ENCODE peak calls at places on chromosomes 3 and 15, in seven cellular contexts. S, G, M, F, D, J and B are unnamed samples.

GRCh38 chr15:88897456-88898194 is 2.3 kb upstream of the HAPLN3 start:
- DNase-seq in S (peak; percentile 89), G (no peak), M (peak; percentile 79), F (peak; percentile 95), D (peak; percentile 91), J (peak; percentile 91), B (peak; percentile 80)

GRCh38 chr3:5019411-5020261 is 40.4 kb downstream of the BHLHE40 start:
- DNase-seq in S (no peak), G (no peak), M (no peak), F (no peak), D (no peak), J (peak; percentile 60), B (no peak)

GRCh38 chr3:52218953-52219650 is 6.3 kb downstream of the TLR9 start:
- DNase-seq in S (peak; percentile 73), G (no peak), M (peak; percentile 54), F (peak; percentile 39), D (no peak), J (peak; percentile 79), B (no peak)

GRCh38 chr15:88118035-88118434 is 138.5 kb downstream of the NTRK3 start:
- DNase-seq in S (no peak), G (no peak), M (no peak), F (no peak), D (no peak), J (no peak), B (no peak)

GRCh38 chr15:36469567-36469966 is 109.9 kb upstream of the CDIN1 start:
- DNase-seq in S (no peak), G (peak; percentile 38), M (peak; percentile 29), F (no peak), D (no peak), J (no peak), B (no peak)

GRCh38 chr3:77411990-77412389 is 372.1 kb downstream of the ROBO2 start:
- DNase-seq in S (no peak), G (no peak), M (no peak), F (no peak), D (no peak), J (no peak), B (no peak)

GRCh38 chr3:123028233-123028828 is 768 bp upstream of the SEMA5B start:
- DNase-seq in S (no peak), G (peak; percentile 52), M (peak; percentile 81), F (peak; percentile 55), D (peak; percentile 46), J (no peak), B (no peak)

GRCh38 chr3:170740726-170741591 is 129.0 kb downstream of the RPL22L1 start:
- DNase-seq in S (no peak), G (no peak), M (peak; percentile 79), F (peak; percentile 70), D (peak; percentile 46), J (no peak), B (no peak)

GRCh38 chr15:99733268-99734039 is at the start of gene LYSMD4:
- DNase-seq in S (peak; percentile 99), G (peak; percentile 66), M (peak; percentile 93), F (peak; percentile 99), D (peak; percentile 98), J (peak; percentile 100), B (peak; percentile 97)

GRCh38 chr3:175988401-175988800 is 1129.3 kb downstream of the NAALADL2 start:
- DNase-seq in S (no peak), G (no peak), M (peak; percentile 0), F (no peak), D (no peak), J (no peak), B (no peak)

GRCh38 chr3:129577356-129577755 is 29.1 kb downstream of the PLXND1 start:
- DNase-seq in S (no peak), G (no peak), M (no peak), F (no peak), D (peak; percentile 89), J (no peak), B (no peak)

GRCh38 chr3:152728346-152728980 is 106.5 kb upstream of the P2RY1 start:
- DNase-seq in S (no peak), G (peak; percentile 1), M (no peak), F (no peak), D (no peak), J (no peak), B (no peak)

GRCh38 chr3:32420138-32420981 is 28.7 kb downstream of the CMTM7 start:
- DNase-seq in S (no peak), G (no peak), M (peak; percentile 48), F (no peak), D (no peak), J (no peak), B (peak; percentile 48)
- TF ChIP-seq CTCF in S (no peak), G (peak; percentile 20), M (peak; percentile 20), F (no peak), D (no peak), J (no peak), B (peak; percentile 36)

GRCh38 chr15:66615846-66616245 is 50.0 kb upstream of the LCTL start:
- DNase-seq in S (no peak), G (no peak), M (no peak), F (no peak), D (no peak), J (no peak), B (no peak)
- TF ChIP-seq CTCF in S (no peak), G (no peak), M (no peak), F (no peak), D (no peak), J (no peak), B (no peak)

DNA sequence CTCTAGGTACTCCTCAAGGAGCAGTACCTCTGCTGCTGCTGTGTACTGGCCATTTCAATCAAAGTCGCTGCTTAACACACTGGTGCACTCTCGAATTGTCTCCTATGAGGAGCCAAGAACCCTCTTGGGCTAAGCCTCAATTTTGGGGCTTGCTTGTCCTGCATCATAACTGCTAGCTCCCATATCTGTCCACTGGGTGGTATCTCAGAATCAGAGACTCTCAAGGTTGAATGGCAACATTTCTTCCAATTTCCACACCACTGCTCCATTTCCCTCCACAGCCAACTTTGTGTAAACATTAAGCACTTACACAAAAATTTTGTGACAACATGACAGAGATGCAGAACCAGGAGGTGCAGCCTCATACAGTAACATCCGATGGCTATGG is 82.4 kb downstream of the XXYLT1 start:
- DNase-seq in S (no peak), G (no peak), M (peak; percentile 31), F (no peak), D (no peak), J (no peak), B (no peak)
- TF ChIP-seq CTCF in S (no peak), G (peak; percentile 34), M (peak; percentile 27), F (no peak), D (no peak), J (no peak), B (no peak)

DNA sequence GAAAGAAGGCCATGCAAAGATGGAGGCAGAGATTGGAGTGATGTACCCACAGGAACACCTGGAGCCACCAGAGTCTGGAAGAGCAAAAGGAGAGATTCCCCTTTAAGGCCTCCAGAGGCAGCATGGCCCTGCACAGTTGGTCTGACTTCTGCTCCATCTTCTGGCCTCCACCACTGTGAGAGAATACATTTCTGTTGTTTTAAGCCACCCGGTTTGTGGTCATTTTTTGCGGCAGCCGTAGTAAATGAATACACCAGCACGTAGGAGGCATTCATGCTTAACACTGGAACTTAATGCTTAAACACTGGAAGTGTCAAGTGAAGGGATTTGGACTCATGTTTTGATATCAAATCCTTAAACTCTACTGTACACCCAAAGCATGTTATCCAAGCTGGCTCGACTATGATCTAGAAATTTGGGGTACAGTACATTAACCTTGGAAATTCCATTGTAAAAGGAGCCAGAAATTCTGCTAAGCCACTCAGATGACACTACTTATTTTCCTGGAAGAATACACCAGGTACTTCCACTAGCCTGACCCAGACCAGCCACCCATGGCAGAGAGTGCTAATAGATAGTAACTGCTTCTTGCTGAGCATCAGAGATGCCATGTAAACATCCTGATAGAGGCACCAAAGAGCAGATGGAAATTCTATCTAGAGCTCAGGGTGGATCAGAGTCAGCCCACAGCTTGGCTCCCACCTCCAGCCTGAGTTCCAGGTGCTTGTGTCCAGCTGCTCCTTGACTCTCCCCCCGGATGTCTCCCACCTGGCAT is 190.8 kb downstream of the ADAMTS9 start:
- DNase-seq in S (no peak), G (no peak), M (no peak), F (no peak), D (no peak), J (no peak), B (no peak)
- TF ChIP-seq CTCF in S (no peak), G (no peak), M (no peak), F (no peak), D (no peak), J (no peak), B (no peak)

GRCh38 chr3:139541898-139542288 is 2.4 kb upstream of the RBP1 start:
- DNase-seq in S (no peak), G (no peak), M (no peak), F (no peak), D (no peak), J (no peak), B (no peak)
- TF ChIP-seq CTCF in S (no peak), G (peak; percentile 9), M (no peak), F (no peak), D (no peak), J (no peak), B (no peak)

DNA sequence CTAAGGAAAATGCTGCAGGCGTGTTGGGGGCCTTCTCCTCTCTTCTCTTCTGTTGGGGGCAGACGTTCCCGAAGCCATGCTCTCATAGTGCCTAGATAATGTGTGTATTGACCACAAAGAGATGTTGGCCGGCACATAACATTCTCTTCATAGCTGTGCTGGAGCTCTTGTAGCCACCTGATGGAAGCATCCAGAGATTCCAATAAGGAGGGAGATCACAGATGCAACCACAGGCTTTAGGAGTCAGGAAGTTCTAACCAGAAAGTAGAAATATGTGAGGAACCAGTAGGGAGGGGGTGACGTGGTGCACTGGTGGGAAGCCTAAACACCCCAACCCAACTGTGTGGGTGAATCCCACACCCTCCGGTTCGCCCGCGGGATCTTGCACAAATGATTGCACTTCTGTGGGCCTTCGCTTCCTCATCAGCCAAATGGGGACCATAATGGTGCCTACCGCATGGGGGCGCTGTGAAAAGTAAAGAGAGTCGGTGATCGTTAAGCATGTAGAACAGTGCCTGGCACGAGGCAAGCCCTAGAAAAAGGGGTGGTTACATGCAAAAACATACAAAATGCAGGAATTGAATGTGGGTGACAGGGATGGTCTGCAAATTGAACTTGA is 87.8 kb downstream of the TOP2B start:
- DNase-seq in S (no peak), G (no peak), M (no peak), F (no peak), D (no peak), J (no peak), B (no peak)
- TF ChIP-seq CTCF in S (no peak), G (no peak), M (no peak), F (no peak), D (no peak), J (no peak), B (no peak)

GRCh38 chr3:27914199-27914598 is 192.1 kb upstream of the EOMES start:
- DNase-seq in S (no peak), G (no peak), M (peak; percentile 7), F (no peak), D (no peak), J (no peak), B (no peak)
- TF ChIP-seq CTCF in S (no peak), G (no peak), M (no peak), F (no peak), D (no peak), J (no peak), B (no peak)